ENCODE peak calls at places on chromosome 16, in eight cellular contexts. One of them, this sample, is unnamed.

GRCh38 chr16:2088759-2089358 is 41.1 kb downstream of the TSC2 start:
- DNase-seq in activated CD4-positive, alpha-beta memory T cell treated with anti-CD3 and anti-CD28 coated beads for 36 hours: no peak
- DNase-seq in stimulated activated CD4-positive, alpha-beta T cell treated with anti-CD3 and anti-CD28 coated beads, Interleukin-15, amount 100 ng/mL, for 24 hours: no peak
- DNase-seq in stromal cell of bone marrow: no peak
- DNase-seq in esophagus squamous epithelium: no peak
- DNase-seq in MM.1S: no peak
- DNase-seq in pancreas: peak; percentile 30
- DNase-seq in EH: no peak
- DNase-seq in this sample: no peak

GRCh38 chr16:79215289-79215688 is 385.2 kb downstream of the MAF start:
- DNase-seq in activated CD4-positive, alpha-beta memory T cell treated with anti-CD3 and anti-CD28 coated beads for 36 hours: no peak
- DNase-seq in stimulated activated CD4-positive, alpha-beta T cell treated with anti-CD3 and anti-CD28 coated beads, Interleukin-15, amount 100 ng/mL, for 24 hours: no peak
- DNase-seq in stromal cell of bone marrow: no peak
- DNase-seq in esophagus squamous epithelium: no peak
- DNase-seq in MM.1S: no peak
- DNase-seq in pancreas: no peak
- DNase-seq in EH: no peak
- DNase-seq in this sample: no peak

GRCh38 chr16:66278604-66279262 is 87.8 kb upstream of the CDH5 start:
- DNase-seq in activated CD4-positive, alpha-beta memory T cell treated with anti-CD3 and anti-CD28 coated beads for 36 hours: no peak
- DNase-seq in stimulated activated CD4-positive, alpha-beta T cell treated with anti-CD3 and anti-CD28 coated beads, Interleukin-15, amount 100 ng/mL, for 24 hours: no peak
- DNase-seq in stromal cell of bone marrow: no peak
- DNase-seq in esophagus squamous epithelium: no peak
- DNase-seq in MM.1S: peak; percentile 41
- DNase-seq in pancreas: no peak
- DNase-seq in EH: no peak
- DNase-seq in this sample: no peak

GRCh38 chr16:89602273-89602951 is 11.0 kb upstream of the DPEP1 start:
- DNase-seq in activated CD4-positive, alpha-beta memory T cell treated with anti-CD3 and anti-CD28 coated beads for 36 hours: peak; percentile 81
- DNase-seq in stimulated activated CD4-positive, alpha-beta T cell treated with anti-CD3 and anti-CD28 coated beads, Interleukin-15, amount 100 ng/mL, for 24 hours: peak; percentile 77
- DNase-seq in stromal cell of bone marrow: peak; percentile 59
- DNase-seq in esophagus squamous epithelium: no peak
- DNase-seq in MM.1S: no peak
- DNase-seq in pancreas: no peak
- DNase-seq in EH: peak; percentile 88
- DNase-seq in this sample: peak; percentile 27

GRCh38 chr16:13298676-13299075 is 397.3 kb downstream of the SHISA9 start:
- DNase-seq in activated CD4-positive, alpha-beta memory T cell treated with anti-CD3 and anti-CD28 coated beads for 36 hours: no peak
- DNase-seq in stimulated activated CD4-positive, alpha-beta T cell treated with anti-CD3 and anti-CD28 coated beads, Interleukin-15, amount 100 ng/mL, for 24 hours: no peak
- DNase-seq in stromal cell of bone marrow: no peak
- DNase-seq in esophagus squamous epithelium: no peak
- DNase-seq in MM.1S: no peak
- DNase-seq in pancreas: no peak
- DNase-seq in EH: no peak
- DNase-seq in this sample: no peak

GRCh38 chr16:26987631-26988030 is 79.1 kb upstream of the C16orf82 start:
- DNase-seq in activated CD4-positive, alpha-beta memory T cell treated with anti-CD3 and anti-CD28 coated beads for 36 hours: no peak
- DNase-seq in stimulated activated CD4-positive, alpha-beta T cell treated with anti-CD3 and anti-CD28 coated beads, Interleukin-15, amount 100 ng/mL, for 24 hours: no peak
- DNase-seq in stromal cell of bone marrow: peak; percentile 9
- DNase-seq in esophagus squamous epithelium: no peak
- DNase-seq in MM.1S: no peak
- DNase-seq in pancreas: no peak
- DNase-seq in EH: peak; percentile 93
- DNase-seq in this sample: peak; percentile 38

GRCh38 chr16:87841608-87842208 is 27.6 kb downstream of the SLC7A5 start:
- DNase-seq in activated CD4-positive, alpha-beta memory T cell treated with anti-CD3 and anti-CD28 coated beads for 36 hours: no peak
- DNase-seq in stimulated activated CD4-positive, alpha-beta T cell treated with anti-CD3 and anti-CD28 coated beads, Interleukin-15, amount 100 ng/mL, for 24 hours: no peak
- DNase-seq in stromal cell of bone marrow: no peak
- DNase-seq in esophagus squamous epithelium: no peak
- DNase-seq in MM.1S: no peak
- DNase-seq in pancreas: no peak
- DNase-seq in EH: no peak
- DNase-seq in this sample: no peak

GRCh38 chr16:57800213-57801097 is 1.8 kb downstream of the KIFC3 start:
- DNase-seq in activated CD4-positive, alpha-beta memory T cell treated with anti-CD3 and anti-CD28 coated beads for 36 hours: no peak
- DNase-seq in stimulated activated CD4-positive, alpha-beta T cell treated with anti-CD3 and anti-CD28 coated beads, Interleukin-15, amount 100 ng/mL, for 24 hours: no peak
- DNase-seq in stromal cell of bone marrow: no peak
- DNase-seq in esophagus squamous epithelium: no peak
- DNase-seq in MM.1S: no peak
- DNase-seq in pancreas: no peak
- DNase-seq in EH: no peak
- DNase-seq in this sample: no peak

GRCh38 chr16:61149709-61150108 is 886.5 kb downstream of the CDH8 start:
- DNase-seq in activated CD4-positive, alpha-beta memory T cell treated with anti-CD3 and anti-CD28 coated beads for 36 hours: no peak
- DNase-seq in stimulated activated CD4-positive, alpha-beta T cell treated with anti-CD3 and anti-CD28 coated beads, Interleukin-15, amount 100 ng/mL, for 24 hours: no peak
- DNase-seq in stromal cell of bone marrow: no peak
- DNase-seq in esophagus squamous epithelium: no peak
- DNase-seq in MM.1S: no peak
- DNase-seq in pancreas: no peak
- DNase-seq in EH: no peak
- DNase-seq in this sample: no peak

GRCh38 chr16:64206877-64207276 is 915.0 kb downstream of the CDH11 start:
- DNase-seq in activated CD4-positive, alpha-beta memory T cell treated with anti-CD3 and anti-CD28 coated beads for 36 hours: no peak
- DNase-seq in stimulated activated CD4-positive, alpha-beta T cell treated with anti-CD3 and anti-CD28 coated beads, Interleukin-15, amount 100 ng/mL, for 24 hours: no peak
- DNase-seq in stromal cell of bone marrow: no peak
- DNase-seq in esophagus squamous epithelium: no peak
- DNase-seq in MM.1S: no peak
- DNase-seq in pancreas: no peak
- DNase-seq in EH: no peak
- DNase-seq in this sample: no peak

GRCh38 chr16:35319536-35320192 is 1860.3 kb downstream of the TP53TG3F start:
- DNase-seq in activated CD4-positive, alpha-beta memory T cell treated with anti-CD3 and anti-CD28 coated beads for 36 hours: no peak
- DNase-seq in stimulated activated CD4-positive, alpha-beta T cell treated with anti-CD3 and anti-CD28 coated beads, Interleukin-15, amount 100 ng/mL, for 24 hours: no peak
- DNase-seq in stromal cell of bone marrow: no peak
- DNase-seq in esophagus squamous epithelium: no peak
- DNase-seq in MM.1S: no peak
- DNase-seq in pancreas: no peak
- DNase-seq in EH: no peak
- DNase-seq in this sample: no peak

GRCh38 chr16:5328546-5328945 is 231.0 kb upstream of the EEF2KMT start:
- DNase-seq in activated CD4-positive, alpha-beta memory T cell treated with anti-CD3 and anti-CD28 coated beads for 36 hours: no peak
- DNase-seq in stimulated activated CD4-positive, alpha-beta T cell treated with anti-CD3 and anti-CD28 coated beads, Interleukin-15, amount 100 ng/mL, for 24 hours: no peak
- DNase-seq in stromal cell of bone marrow: no peak
- DNase-seq in esophagus squamous epithelium: no peak
- DNase-seq in MM.1S: no peak
- DNase-seq in pancreas: no peak
- DNase-seq in EH: no peak
- DNase-seq in this sample: no peak

GRCh38 chr16:64459821-64460220 is 662.0 kb downstream of the CDH11 start:
- DNase-seq in activated CD4-positive, alpha-beta memory T cell treated with anti-CD3 and anti-CD28 coated beads for 36 hours: no peak
- DNase-seq in stimulated activated CD4-positive, alpha-beta T cell treated with anti-CD3 and anti-CD28 coated beads, Interleukin-15, amount 100 ng/mL, for 24 hours: no peak
- DNase-seq in stromal cell of bone marrow: no peak
- DNase-seq in esophagus squamous epithelium: no peak
- DNase-seq in MM.1S: no peak
- DNase-seq in pancreas: peak; percentile 11
- DNase-seq in EH: peak; percentile 84
- DNase-seq in this sample: peak; percentile 22

GRCh38 chr16:6146874-6147425 is 1049.4 kb upstream of the EEF2KMT start:
- DNase-seq in activated CD4-positive, alpha-beta memory T cell treated with anti-CD3 and anti-CD28 coated beads for 36 hours: no peak
- DNase-seq in stimulated activated CD4-positive, alpha-beta T cell treated with anti-CD3 and anti-CD28 coated beads, Interleukin-15, amount 100 ng/mL, for 24 hours: no peak
- DNase-seq in stromal cell of bone marrow: no peak
- DNase-seq in esophagus squamous epithelium: no peak
- DNase-seq in MM.1S: no peak
- DNase-seq in pancreas: no peak
- DNase-seq in EH: no peak
- DNase-seq in this sample: no peak

GRCh38 chr16:2520097-2520783 is at the start of gene AMDHD2:
- DNase-seq in activated CD4-positive, alpha-beta memory T cell treated with anti-CD3 and anti-CD28 coated beads for 36 hours: peak; percentile 94
- DNase-seq in stimulated activated CD4-positive, alpha-beta T cell treated with anti-CD3 and anti-CD28 coated beads, Interleukin-15, amount 100 ng/mL, for 24 hours: peak; percentile 93
- DNase-seq in stromal cell of bone marrow: peak; percentile 77
- DNase-seq in esophagus squamous epithelium: peak; percentile 55
- DNase-seq in MM.1S: peak; percentile 89
- DNase-seq in pancreas: peak; percentile 92
- DNase-seq in EH: peak; percentile 92
- DNase-seq in this sample: peak; percentile 83

GRCh38 chr16:83995756-83996155 is 27.7 kb downstream of the NECAB2 start:
- DNase-seq in activated CD4-positive, alpha-beta memory T cell treated with anti-CD3 and anti-CD28 coated beads for 36 hours: no peak
- DNase-seq in stimulated activated CD4-positive, alpha-beta T cell treated with anti-CD3 and anti-CD28 coated beads, Interleukin-15, amount 100 ng/mL, for 24 hours: no peak
- DNase-seq in stromal cell of bone marrow: no peak
- DNase-seq in esophagus squamous epithelium: no peak
- DNase-seq in MM.1S: no peak
- DNase-seq in pancreas: no peak
- DNase-seq in EH: peak; percentile 8
- DNase-seq in this sample: no peak

GRCh38 chr16:67673712-67674580 is 7.3 kb downstream of the C16orf86 start:
- DNase-seq in activated CD4-positive, alpha-beta memory T cell treated with anti-CD3 and anti-CD28 coated beads for 36 hours: no peak
- DNase-seq in stimulated activated CD4-positive, alpha-beta T cell treated with anti-CD3 and anti-CD28 coated beads, Interleukin-15, amount 100 ng/mL, for 24 hours: no peak
- DNase-seq in stromal cell of bone marrow: no peak
- DNase-seq in esophagus squamous epithelium: no peak
- DNase-seq in MM.1S: no peak
- DNase-seq in pancreas: peak; percentile 71
- DNase-seq in EH: peak; percentile 54
- DNase-seq in this sample: no peak

GRCh38 chr16:8481810-8482209 is 108.5 kb downstream of the TMEM114 start:
- DNase-seq in activated CD4-positive, alpha-beta memory T cell treated with anti-CD3 and anti-CD28 coated beads for 36 hours: no peak
- DNase-seq in stimulated activated CD4-positive, alpha-beta T cell treated with anti-CD3 and anti-CD28 coated beads, Interleukin-15, amount 100 ng/mL, for 24 hours: no peak
- DNase-seq in stromal cell of bone marrow: no peak
- DNase-seq in esophagus squamous epithelium: no peak
- DNase-seq in MM.1S: no peak
- DNase-seq in pancreas: no peak
- DNase-seq in EH: no peak
- DNase-seq in this sample: no peak

GRCh38 chr16:79269211-79269863 is 331.2 kb downstream of the MAF start:
- DNase-seq in activated CD4-positive, alpha-beta memory T cell treated with anti-CD3 and anti-CD28 coated beads for 36 hours: peak; percentile 89
- DNase-seq in stimulated activated CD4-positive, alpha-beta T cell treated with anti-CD3 and anti-CD28 coated beads, Interleukin-15, amount 100 ng/mL, for 24 hours: peak; percentile 87
- DNase-seq in stromal cell of bone marrow: no peak
- DNase-seq in esophagus squamous epithelium: no peak
- DNase-seq in MM.1S: no peak
- DNase-seq in pancreas: no peak
- DNase-seq in EH: no peak
- DNase-seq in this sample: no peak

GRCh38 chr16:89921699-89922476 is 1.3 kb upstream of the TUBB3 start:
- DNase-seq in activated CD4-positive, alpha-beta memory T cell treated with anti-CD3 and anti-CD28 coated beads for 36 hours: peak; percentile 55
- DNase-seq in stimulated activated CD4-positive, alpha-beta T cell treated with anti-CD3 and anti-CD28 coated beads, Interleukin-15, amount 100 ng/mL, for 24 hours: peak; percentile 39
- DNase-seq in stromal cell of bone marrow: peak; percentile 94
- DNase-seq in esophagus squamous epithelium: no peak
- DNase-seq in MM.1S: no peak
- DNase-seq in pancreas: no peak
- DNase-seq in EH: peak; percentile 98
- DNase-seq in this sample: peak; percentile 94

GRCh38 chr16:28100810-28101532 is 37.5 kb upstream of the GSG1L start:
- DNase-seq in activated CD4-positive, alpha-beta memory T cell treated with anti-CD3 and anti-CD28 coated beads for 36 hours: no peak
- DNase-seq in stimulated activated CD4-positive, alpha-beta T cell treated with anti-CD3 and anti-CD28 coated beads, Interleukin-15, amount 100 ng/mL, for 24 hours: no peak
- DNase-seq in stromal cell of bone marrow: no peak
- DNase-seq in esophagus squamous epithelium: no peak
- DNase-seq in MM.1S: no peak
- DNase-seq in pancreas: no peak
- DNase-seq in EH: no peak
- DNase-seq in this sample: no peak

GRCh38 chr16:83533193-83533592 is 274.6 kb upstream of the HSBP1 start:
- DNase-seq in activated CD4-positive, alpha-beta memory T cell treated with anti-CD3 and anti-CD28 coated beads for 36 hours: peak; percentile 9
- DNase-seq in stimulated activated CD4-positive, alpha-beta T cell treated with anti-CD3 and anti-CD28 coated beads, Interleukin-15, amount 100 ng/mL, for 24 hours: peak; percentile 3
- DNase-seq in stromal cell of bone marrow: peak; percentile 24
- DNase-seq in esophagus squamous epithelium: no peak
- DNase-seq in MM.1S: no peak
- DNase-seq in pancreas: no peak
- DNase-seq in EH: peak; percentile 79
- DNase-seq in this sample: no peak

GRCh38 chr16:46817961-46818360 is 13.0 kb downstream of the C16orf87 start:
- DNase-seq in activated CD4-positive, alpha-beta memory T cell treated with anti-CD3 and anti-CD28 coated beads for 36 hours: no peak
- DNase-seq in stimulated activated CD4-positive, alpha-beta T cell treated with anti-CD3 and anti-CD28 coated beads, Interleukin-15, amount 100 ng/mL, for 24 hours: no peak
- DNase-seq in stromal cell of bone marrow: peak; percentile 2
- DNase-seq in esophagus squamous epithelium: no peak
- DNase-seq in MM.1S: no peak
- DNase-seq in pancreas: no peak
- DNase-seq in EH: peak; percentile 38
- DNase-seq in this sample: no peak

GRCh38 chr16:72783716-72784320 is 264.1 kb downstream of the ZFHX3 start:
- DNase-seq in activated CD4-positive, alpha-beta memory T cell treated with anti-CD3 and anti-CD28 coated beads for 36 hours: no peak
- DNase-seq in stimulated activated CD4-positive, alpha-beta T cell treated with anti-CD3 and anti-CD28 coated beads, Interleukin-15, amount 100 ng/mL, for 24 hours: no peak
- DNase-seq in stromal cell of bone marrow: no peak
- DNase-seq in esophagus squamous epithelium: no peak
- DNase-seq in MM.1S: no peak
- DNase-seq in pancreas: no peak
- DNase-seq in EH: peak; percentile 46
- DNase-seq in this sample: no peak